ENCODE peak calls at places on chromosomes 11 and 22, in five cellular contexts. L is activated T-cell treated with anti-CD3 and anti-CD28 coated beads, Interleukin-2, amount 50 U/mL, for 48 hours; B is AG08395; E is activated CD8-positive, alpha-beta T cell treated with anti-CD3 and anti-CD28 coated beads for 36 hours; N is astrocyte of the spinal cord. H is an unnamed sample.

GRCh38 chr11:16967347-16967662 is 46.9 kb downstream of the PLEKHA7 start:
- DNase-seq in L (no peak), B (no peak), E (no peak), N (no peak), H (no peak)

GRCh38 chr11:46120711-46121327 is 435 bp downstream of the PHF21A start:
- DNase-seq in L (no peak), B (peak), E (peak), N (peak), H (peak)

GRCh38 chr11:72091292-72091691 is 10.6 kb downstream of the LRRC51 start:
- DNase-seq in L (peak), B (peak), E (peak), N (peak), H (peak)

GRCh38 chr22:39718206-39718605 is 147.7 kb downstream of the CACNA1I start:
- DNase-seq in L (no peak), B (no peak), E (no peak), N (no peak), H (no peak)

GRCh38 chr11:131495417-131495816 is 125.0 kb downstream of the NTM start:
- DNase-seq in L (no peak), B (no peak), E (no peak), N (no peak), H (no peak)

GRCh38 chr11:86262387-86262786 is 17.8 kb downstream of the EED start:
- DNase-seq in L (no peak), B (no peak), E (no peak), N (no peak), H (no peak)

GRCh38 chr11:114134870-114135269 is 75.4 kb downstream of the ZBTB16 start:
- DNase-seq in L (no peak), B (peak), E (no peak), N (peak), H (no peak)

GRCh38 chr11:68044898-68045351 is 6.1 kb downstream of the TCIRG1 start:
- DNase-seq in L (no peak), B (no peak), E (no peak), N (no peak), H (no peak)

GRCh38 chr22:50599816-50600454 is 658 bp upstream of the MAPK8IP2 start:
- DNase-seq in L (peak), B (peak), E (peak), N (no peak), H (no peak)

GRCh38 chr11:116073854-116074837 is 569.9 kb upstream of the CADM1 start:
- DNase-seq in L (no peak), B (no peak), E (no peak), N (peak), H (no peak)

GRCh38 chr22:43198126-43198525 is 11.2 kb upstream of the TTLL12 start:
- DNase-seq in L (no peak), B (no peak), E (no peak), N (no peak), H (no peak)

GRCh38 chr11:35605691-35606090 is 12.6 kb upstream of the FJX1 start:
- DNase-seq in L (no peak), B (peak), E (no peak), N (peak), H (no peak)

GRCh38 chr11:17693531-17693930 is 25.8 kb upstream of the MYOD1 start:
- DNase-seq in L (no peak), B (no peak), E (no peak), N (no peak), H (no peak)

GRCh38 chr11:12088047-12088481 is 22.3 kb upstream of the MICAL2 start:
- DNase-seq in L (no peak), B (peak), E (peak), N (peak), H (peak)

GRCh38 chr11:111047376-111047775 is 198.1 kb upstream of the POU2AF2 start:
- DNase-seq in L (no peak), B (no peak), E (no peak), N (no peak), H (no peak)

GRCh38 chr11:96472085-96472484 is 82.3 kb downstream of the JRKL start:
- DNase-seq in L (no peak), B (no peak), E (peak), N (no peak), H (peak)

GRCh38 chr11:45675646-45676045 is 10.2 kb upstream of the CHST1 start:
- DNase-seq in L (no peak), B (no peak), E (no peak), N (no peak), H (no peak)

GRCh38 chr22:31618057-31618456 is 44.0 kb downstream of the PISD start:
- DNase-seq in L (no peak), B (no peak), E (no peak), N (no peak), H (no peak)

GRCh38 chr22:31537019-31537535 is 40.7 kb downstream of the SFI1 start:
- DNase-seq in L (peak), B (no peak), E (peak), N (no peak), H (peak)

GRCh38 chr11:124793466-124794278 is 6.5 kb downstream of the MSANTD2 start:
- DNase-seq in L (no peak), B (peak), E (peak), N (peak), H (peak)

GRCh38 chr11:65972116-65972515 is 10.6 kb downstream of the SART1 start:
- DNase-seq in L (no peak), B (no peak), E (no peak), N (no peak), H (no peak)

GRCh38 chr11:133818302-133818701 is 27.0 kb downstream of the SPATA19 start:
- DNase-seq in L (no peak), B (no peak), E (no peak), N (no peak), H (no peak)

GRCh38 chr11:119223856-119224255 is 17.7 kb downstream of the CBL start:
- DNase-seq in L (no peak), B (peak), E (no peak), N (peak), H (no peak)

GRCh38 chr11:68146704-68147474 is 25.7 kb upstream of the CHKA start:
- DNase-seq in L (no peak), B (peak), E (no peak), N (peak), H (peak)

GRCh38 chr22:22593964-22594656 is 35.0 kb upstream of the PRAME start:
- DNase-seq in L (peak), B (peak), E (peak), N (peak), H (peak)

GRCh38 chr11:11502303-11502828 is 119.4 kb downstream of the GALNT18 start:
- DNase-seq in L (no peak), B (no peak), E (no peak), N (no peak), H (no peak)

GRCh38 chr22:43136801-43137200 is 6.4 kb downstream of the MCAT start:
- DNase-seq in L (no peak), B (no peak), E (no peak), N (no peak), H (no peak)

GRCh38 chr22:38347944-38348750 is 30.9 kb upstream of the CSNK1E start:
- DNase-seq in L (peak), B (no peak), E (no peak), N (no peak), H (no peak)

H was measured in HT-29.